ENCODE peak calls at places on chromosomes 11 and 22, in nine cellular contexts. U is MM.1S; X is activated naive CD8-positive, alpha-beta T cell treated with anti-CD3 and anti-CD28 coated beads for 36 hours; N is adrenal gland; D is NCI-H69; R is naive thymus-derived CD4-positive, alpha-beta T cell; Q is nucleus accumbens; M is PC-9; T is kidney tubule cell. K is an unnamed sample.

GRCh38 chr11:34243620-34244493 is 114.0 kb downstream of the ABTB2 start:
- DNase-seq in U (peak), X (peak), N (peak), D (no peak), R (no peak), Q (no peak), M (peak), T (peak), K (no peak)

GRCh38 chr22:38745676-38746460 is 9.9 kb downstream of the SUN2 start:
- DNase-seq in U (no peak), X (no peak), N (no peak), D (no peak), R (no peak), Q (no peak), M (no peak), T (no peak), K (no peak)

GRCh38 chr22:27982106-27982505 is 63.0 kb upstream of the PITPNB start:
- DNase-seq in U (no peak), X (no peak), N (no peak), D (no peak), R (no peak), Q (no peak), M (no peak), T (no peak), K (no peak)

GRCh38 chr11:86141645-86142569 is 73.0 kb upstream of the PICALM start:
- DNase-seq in U (no peak), X (no peak), N (no peak), D (no peak), R (no peak), Q (no peak), M (peak), T (no peak), K (no peak)

GRCh38 chr11:6240139-6240538 is 1.2 kb downstream of the CNGA4 start:
- DNase-seq in U (no peak), X (no peak), N (no peak), D (no peak), R (no peak), Q (no peak), M (no peak), T (no peak), K (no peak)

GRCh38 chr11:40384991-40385390 is 1074.5 kb downstream of the LRRC4C start:
- DNase-seq in U (no peak), X (no peak), N (no peak), D (no peak), R (no peak), Q (no peak), M (no peak), T (peak), K (no peak)

GRCh38 chr11:31582697-31583096 is 73.1 kb downstream of the ELP4 start:
- DNase-seq in U (no peak), X (no peak), N (no peak), D (no peak), R (no peak), Q (no peak), M (no peak), T (no peak), K (no peak)

GRCh38 chr11:105968021-105968697 is 53.9 kb downstream of the MSANTD4 start:
- DNase-seq in U (no peak), X (no peak), N (no peak), D (peak), R (no peak), Q (no peak), M (no peak), T (peak), K (no peak)

GRCh38 chr22:21855715-21856114 is 11.7 kb downstream of the MAPK1 start:
- DNase-seq in U (no peak), X (no peak), N (no peak), D (no peak), R (no peak), Q (no peak), M (no peak), T (no peak), K (no peak)